ENCODE peak calls at places on chromosomes 6 and 20, in eight cellular contexts. One of them, this sample, is unnamed.

GRCh38 chr20:11492391-11492790 is 425.3 kb upstream of the BTBD3 start:
- DNase-seq in gastrocnemius medialis: no peak
- DNase-seq in GM23248: no peak
- DNase-seq in keratinocyte: no peak
- DNase-seq in left ventricle myocardium inferior: no peak
- DNase-seq in hepatocyte: no peak
- DNase-seq in neural progenitor cell: no peak
- DNase-seq in uterus: no peak
- DNase-seq in this sample: no peak

GRCh38 chr6:13413466-13413862 is 73.9 kb downstream of the GFOD1 start:
- DNase-seq in gastrocnemius medialis: no peak
- DNase-seq in GM23248: peak; percentile 67
- DNase-seq in keratinocyte: no peak
- DNase-seq in left ventricle myocardium inferior: no peak
- DNase-seq in hepatocyte: no peak
- DNase-seq in neural progenitor cell: no peak
- DNase-seq in uterus: no peak
- DNase-seq in this sample: peak; percentile 56

GRCh38 chr20:2701671-2702081 is 9.1 kb downstream of the EBF4 start:
- DNase-seq in gastrocnemius medialis: no peak
- DNase-seq in GM23248: no peak
- DNase-seq in keratinocyte: no peak
- DNase-seq in left ventricle myocardium inferior: no peak
- DNase-seq in hepatocyte: no peak
- DNase-seq in neural progenitor cell: no peak
- DNase-seq in uterus: no peak
- DNase-seq in this sample: no peak

GRCh38 chr6:5726976-5727718 is 279.6 kb downstream of the NRN1 start:
- DNase-seq in gastrocnemius medialis: no peak
- DNase-seq in GM23248: no peak
- DNase-seq in keratinocyte: no peak
- DNase-seq in left ventricle myocardium inferior: no peak
- DNase-seq in hepatocyte: no peak
- DNase-seq in neural progenitor cell: no peak
- DNase-seq in uterus: no peak
- DNase-seq in this sample: no peak

GRCh38 chr6:19723533-19723932 is 113.6 kb upstream of the ID4 start:
- DNase-seq in gastrocnemius medialis: no peak
- DNase-seq in GM23248: peak; percentile 91
- DNase-seq in keratinocyte: no peak
- DNase-seq in left ventricle myocardium inferior: no peak
- DNase-seq in hepatocyte: peak; percentile 6
- DNase-seq in neural progenitor cell: no peak
- DNase-seq in uterus: no peak
- DNase-seq in this sample: no peak

GRCh38 chr20:24487648-24488047 is 18.2 kb downstream of the SYNDIG1 start:
- DNase-seq in gastrocnemius medialis: no peak
- DNase-seq in GM23248: no peak
- DNase-seq in keratinocyte: no peak
- DNase-seq in left ventricle myocardium inferior: no peak
- DNase-seq in hepatocyte: no peak
- DNase-seq in neural progenitor cell: no peak
- DNase-seq in uterus: no peak
- DNase-seq in this sample: no peak

GRCh38 chr20:33442136-33443005 is 1.2 kb downstream of the SNTA1 start:
- DNase-seq in gastrocnemius medialis: no peak
- DNase-seq in GM23248: no peak
- DNase-seq in keratinocyte: no peak
- DNase-seq in left ventricle myocardium inferior: no peak
- DNase-seq in hepatocyte: no peak
- DNase-seq in neural progenitor cell: no peak
- DNase-seq in uterus: no peak
- DNase-seq in this sample: no peak

GRCh38 chr20:49543071-49543857 is 24.7 kb downstream of the PTGIS start:
- DNase-seq in gastrocnemius medialis: no peak
- DNase-seq in GM23248: no peak
- DNase-seq in keratinocyte: no peak
- DNase-seq in left ventricle myocardium inferior: no peak
- DNase-seq in hepatocyte: no peak
- DNase-seq in neural progenitor cell: no peak
- DNase-seq in uterus: no peak
- DNase-seq in this sample: no peak

GRCh38 chr6:52739627-52740026 is 23.6 kb downstream of the GSTA2 start:
- DNase-seq in gastrocnemius medialis: no peak
- DNase-seq in GM23248: no peak
- DNase-seq in keratinocyte: no peak
- DNase-seq in left ventricle myocardium inferior: no peak
- DNase-seq in hepatocyte: no peak
- DNase-seq in neural progenitor cell: no peak
- DNase-seq in uterus: no peak
- DNase-seq in this sample: no peak

GRCh38 chr6:16700202-16700997 is 60.9 kb downstream of the ATXN1 start:
- DNase-seq in gastrocnemius medialis: no peak
- DNase-seq in GM23248: no peak
- DNase-seq in keratinocyte: no peak
- DNase-seq in left ventricle myocardium inferior: no peak
- DNase-seq in hepatocyte: no peak
- DNase-seq in neural progenitor cell: no peak
- DNase-seq in uterus: no peak
- DNase-seq in this sample: no peak

GRCh38 chr6:45590225-45590624 is 212.5 kb upstream of the SUPT3H start:
- DNase-seq in gastrocnemius medialis: no peak
- DNase-seq in GM23248: peak; percentile 75
- DNase-seq in keratinocyte: peak; percentile 80
- DNase-seq in left ventricle myocardium inferior: no peak
- DNase-seq in hepatocyte: peak; percentile 38
- DNase-seq in neural progenitor cell: no peak
- DNase-seq in uterus: no peak
- DNase-seq in this sample: no peak

GRCh38 chr20:16446246-16446645 is 127.0 kb downstream of the KIF16B start:
- DNase-seq in gastrocnemius medialis: no peak
- DNase-seq in GM23248: no peak
- DNase-seq in keratinocyte: no peak
- DNase-seq in left ventricle myocardium inferior: no peak
- DNase-seq in hepatocyte: no peak
- DNase-seq in neural progenitor cell: no peak
- DNase-seq in uterus: no peak
- DNase-seq in this sample: no peak

GRCh38 chr6:125867483-125867935 is 76.7 kb downstream of the NCOA7 start:
- DNase-seq in gastrocnemius medialis: no peak
- DNase-seq in GM23248: peak; percentile 83
- DNase-seq in keratinocyte: peak; percentile 92
- DNase-seq in left ventricle myocardium inferior: no peak
- DNase-seq in hepatocyte: peak; percentile 25
- DNase-seq in neural progenitor cell: peak; percentile 2
- DNase-seq in uterus: no peak
- DNase-seq in this sample: no peak

GRCh38 chr20:38649275-38649891 is 47.8 kb downstream of the ARHGAP40 start:
- DNase-seq in gastrocnemius medialis: no peak
- DNase-seq in GM23248: peak; percentile 36
- DNase-seq in keratinocyte: no peak
- DNase-seq in left ventricle myocardium inferior: no peak
- DNase-seq in hepatocyte: peak; percentile 57
- DNase-seq in neural progenitor cell: peak; percentile 74
- DNase-seq in uterus: no peak
- DNase-seq in this sample: no peak

GRCh38 chr6:91664327-91664959 is 1077.6 kb upstream of the MAP3K7 start:
- DNase-seq in gastrocnemius medialis: no peak
- DNase-seq in GM23248: no peak
- DNase-seq in keratinocyte: no peak
- DNase-seq in left ventricle myocardium inferior: no peak
- DNase-seq in hepatocyte: peak; percentile 67
- DNase-seq in neural progenitor cell: no peak
- DNase-seq in uterus: no peak
- DNase-seq in this sample: no peak

GRCh38 chr20:17968366-17969275 is at the start of the genes MGME1 and SNX5:
- DNase-seq in gastrocnemius medialis: peak; percentile 99
- DNase-seq in GM23248: peak; percentile 100
- DNase-seq in keratinocyte: peak; percentile 92
- DNase-seq in left ventricle myocardium inferior: peak; percentile 100
- DNase-seq in hepatocyte: peak; percentile 99
- DNase-seq in neural progenitor cell: peak; percentile 99
- DNase-seq in uterus: peak; percentile 99
- DNase-seq in this sample: peak; percentile 99

GRCh38 chr20:17971571-17972013 is 2.8 kb downstream of the MGME1 start:
- DNase-seq in gastrocnemius medialis: no peak
- DNase-seq in GM23248: peak; percentile 50
- DNase-seq in keratinocyte: no peak
- DNase-seq in left ventricle myocardium inferior: no peak
- DNase-seq in hepatocyte: no peak
- DNase-seq in neural progenitor cell: peak; percentile 59
- DNase-seq in uterus: no peak
- DNase-seq in this sample: no peak

GRCh38 chr20:17969884-17970409 is 1.1 kb downstream of the MGME1 start:
- DNase-seq in gastrocnemius medialis: no peak
- DNase-seq in GM23248: peak; percentile 76
- DNase-seq in keratinocyte: no peak
- DNase-seq in left ventricle myocardium inferior: no peak
- DNase-seq in hepatocyte: peak; percentile 54
- DNase-seq in neural progenitor cell: peak; percentile 23
- DNase-seq in uterus: no peak
- DNase-seq in this sample: peak; percentile 58

GRCh38 chr20:17969276-17969883 is 562 bp downstream of the MGME1 start:
- DNase-seq in gastrocnemius medialis: no peak
- DNase-seq in GM23248: peak; percentile 66
- DNase-seq in keratinocyte: no peak
- DNase-seq in left ventricle myocardium inferior: no peak
- DNase-seq in hepatocyte: peak; percentile 39
- DNase-seq in neural progenitor cell: peak; percentile 75
- DNase-seq in uterus: no peak
- DNase-seq in this sample: peak; percentile 40

GRCh38 chr20:17972121-17972520 is 3.3 kb downstream of the MGME1 start:
- DNase-seq in gastrocnemius medialis: no peak
- DNase-seq in GM23248: no peak
- DNase-seq in keratinocyte: no peak
- DNase-seq in left ventricle myocardium inferior: no peak
- DNase-seq in hepatocyte: no peak
- DNase-seq in neural progenitor cell: no peak
- DNase-seq in uterus: no peak
- DNase-seq in this sample: no peak
- H3K4me3 ChIP-seq in gastrocnemius medialis: peak overlapping the region; percentile 95
- H3K4me3 ChIP-seq in GM23248: peak overlapping the region; percentile 99
- H3K4me3 ChIP-seq in keratinocyte: peak overlapping the region; percentile 84
- H3K4me3 ChIP-seq in left ventricle myocardium inferior: peak overlapping the region; percentile 95
- H3K4me3 ChIP-seq in hepatocyte: peak overlapping the region; percentile 31
- H3K4me3 ChIP-seq in neural progenitor cell: peak overlapping the region; percentile 88
- H3K4me3 ChIP-seq in uterus: no peak overlapping the region
- H3K4me3 ChIP-seq in this sample: peak overlapping the region; percentile 97

DNA sequence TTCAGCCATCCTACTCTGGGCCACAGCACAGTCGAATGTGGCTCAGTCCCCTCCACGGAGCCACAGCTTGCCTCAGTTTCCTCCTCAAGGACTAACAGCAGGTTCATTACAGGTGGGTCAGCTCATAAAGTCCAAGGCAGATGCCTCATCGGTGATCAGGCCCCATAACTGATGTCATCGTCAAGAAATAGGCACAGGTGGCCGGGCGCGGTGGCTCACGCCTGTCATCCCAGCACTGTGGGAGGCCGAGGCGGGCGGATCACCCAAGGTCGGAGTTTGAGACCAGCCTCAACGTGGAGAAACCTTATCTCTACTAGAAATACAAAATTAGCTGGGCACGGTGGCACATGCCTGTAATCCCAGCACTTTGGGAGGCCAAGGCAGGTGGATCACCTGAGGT is 3.4 kb downstream of the UCKL1 start:
- DNase-seq in gastrocnemius medialis: no peak
- DNase-seq in GM23248: no peak
- DNase-seq in keratinocyte: no peak
- DNase-seq in left ventricle myocardium inferior: no peak
- DNase-seq in hepatocyte: no peak
- DNase-seq in neural progenitor cell: no peak
- DNase-seq in uterus: no peak
- DNase-seq in this sample: no peak
- H3K4me1 ChIP-seq in gastrocnemius medialis: peaks cover 65% of the 10 kb centered on the region
- H3K4me1 ChIP-seq in GM23248: peaks cover 27% of the 10 kb centered on the region
- H3K4me1 ChIP-seq in keratinocyte: peaks cover 61% of the 10 kb centered on the region
- H3K4me1 ChIP-seq in left ventricle myocardium inferior: peaks cover 97% of the 10 kb centered on the region
- H3K4me1 ChIP-seq in hepatocyte: peaks cover 26% of the 10 kb centered on the region
- H3K4me1 ChIP-seq in neural progenitor cell: peaks cover 25% of the 10 kb centered on the region
- H3K4me1 ChIP-seq in uterus: peaks cover 13% of the 10 kb centered on the region
- H3K4me1 ChIP-seq in this sample: peaks cover 81% of the 10 kb centered on the region

DNA sequence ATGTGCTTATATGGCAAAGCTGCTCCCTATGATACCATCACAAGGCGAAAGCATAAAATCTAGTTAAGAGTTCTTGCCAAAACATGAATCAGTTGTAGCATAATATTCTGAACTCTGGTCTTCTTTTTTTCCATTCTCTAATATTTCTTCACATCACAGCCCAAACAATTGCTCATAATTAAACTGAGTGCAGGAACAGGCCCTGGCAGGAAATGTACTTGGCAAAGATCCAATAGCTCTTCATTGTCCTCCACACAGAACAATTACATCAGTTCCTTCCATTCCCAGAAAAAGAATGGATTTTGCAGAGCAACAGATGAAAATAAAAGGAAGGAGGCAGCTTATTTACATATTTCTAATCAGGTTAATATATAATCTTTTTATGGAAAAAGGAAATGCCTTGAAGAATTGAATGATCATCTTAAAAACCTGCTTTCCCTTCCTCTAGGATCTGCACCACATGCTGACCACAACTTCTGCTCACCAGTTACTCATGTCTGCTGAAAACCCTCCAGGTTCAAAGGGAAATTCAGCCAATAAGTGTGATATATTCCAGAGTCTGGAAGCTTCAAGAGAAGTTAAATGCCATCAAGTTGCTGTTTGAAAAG is 123.3 kb upstream of the COL21A1 start:
- DNase-seq in gastrocnemius medialis: no peak
- DNase-seq in GM23248: peak; percentile 91
- DNase-seq in keratinocyte: peak; percentile 76
- DNase-seq in left ventricle myocardium inferior: no peak
- DNase-seq in hepatocyte: peak; percentile 58
- DNase-seq in neural progenitor cell: no peak
- DNase-seq in uterus: peak; percentile 60
- DNase-seq in this sample: no peak
- H3K4me3 ChIP-seq in gastrocnemius medialis: no peak overlapping the region
- H3K4me3 ChIP-seq in GM23248: peak overlapping the region; percentile 60
- H3K4me3 ChIP-seq in keratinocyte: no peak overlapping the region
- H3K4me3 ChIP-seq in left ventricle myocardium inferior: peak overlapping the region; percentile 30
- H3K4me3 ChIP-seq in hepatocyte: no peak overlapping the region
- H3K4me3 ChIP-seq in neural progenitor cell: no peak overlapping the region
- H3K4me3 ChIP-seq in uterus: no peak overlapping the region
- H3K4me3 ChIP-seq in this sample: no peak overlapping the region

DNA sequence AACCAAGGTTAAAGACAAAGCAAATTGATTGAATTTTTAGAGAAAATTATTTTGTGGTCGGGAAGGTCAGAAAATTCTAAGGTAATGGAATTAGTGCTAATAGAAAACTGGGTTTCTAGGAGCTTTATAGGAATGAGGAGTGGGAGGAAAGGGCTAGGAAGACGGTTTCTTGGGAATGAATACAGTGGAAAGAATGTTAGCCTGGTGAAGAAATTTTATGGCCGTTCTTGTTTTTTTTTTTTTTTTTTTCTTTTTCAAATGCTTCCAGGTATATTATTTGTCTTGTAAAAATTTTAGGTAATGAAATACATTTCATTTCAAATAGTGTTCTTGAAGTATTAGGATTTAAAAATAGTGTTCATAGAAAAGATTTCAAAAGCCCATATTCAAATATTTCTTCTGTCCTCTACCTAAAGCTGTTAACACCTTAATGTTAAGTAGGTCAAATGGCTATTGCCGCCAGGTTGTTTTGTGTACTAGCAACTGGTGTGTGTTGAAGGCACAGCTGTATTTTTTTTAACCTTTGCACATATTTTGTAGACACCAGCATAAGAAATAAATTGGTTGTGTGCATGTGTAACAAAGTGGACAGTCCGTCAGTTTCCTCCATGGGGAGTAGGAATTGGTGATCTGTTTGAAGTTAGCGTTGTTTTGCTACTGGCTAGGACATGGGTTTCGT is 32.3 kb downstream of the AFDN start:
- DNase-seq in gastrocnemius medialis: no peak
- DNase-seq in GM23248: no peak
- DNase-seq in keratinocyte: no peak
- DNase-seq in left ventricle myocardium inferior: no peak
- DNase-seq in hepatocyte: no peak
- DNase-seq in neural progenitor cell: no peak
- DNase-seq in uterus: no peak
- DNase-seq in this sample: no peak
- H3K4me1 ChIP-seq in gastrocnemius medialis: peaks cover 56% of the 10 kb centered on the region
- H3K4me1 ChIP-seq in GM23248: peaks cover 40% of the 10 kb centered on the region
- H3K4me1 ChIP-seq in keratinocyte: peaks cover 31% of the 10 kb centered on the region
- H3K4me1 ChIP-seq in left ventricle myocardium inferior: peaks cover 71% of the 10 kb centered on the region
- H3K4me1 ChIP-seq in hepatocyte: peaks cover 51% of the 10 kb centered on the region
- H3K4me1 ChIP-seq in neural progenitor cell: peaks cover 47% of the 10 kb centered on the region
- H3K4me1 ChIP-seq in uterus: peaks cover 4% of the 10 kb centered on the region
- H3K4me1 ChIP-seq in this sample: peaks cover 39% of the 10 kb centered on the region